ENCODE peak calls at places on chromosomes 12 and 14, in four cellular contexts. One of them, this sample, is unnamed.

GRCh38 chr12:65632131-65632855 is 192.0 kb upstream of the HMGA2 start:
- DNase-seq in H1: no peak
- DNase-seq in NT2/D1: no peak
- DNase-seq in GM12878: no peak
- DNase-seq in this sample: no peak

GRCh38 chr12:116087962-116088361 is 189.5 kb downstream of the MED13L start:
- DNase-seq in GM12878: no peak
- DNase-seq in H1: no peak
- DNase-seq in NT2/D1: no peak
- DNase-seq in this sample: no peak

GRCh38 chr12:2287589-2287988 is 234.8 kb downstream of the CACNA1C start:
- DNase-seq in GM12878: no peak
- DNase-seq in H1: no peak
- DNase-seq in NT2/D1: no peak
- DNase-seq in this sample: no peak

GRCh38 chr14:34713681-34714319 is 593 bp downstream of the CFL2 start:
- DNase-seq in H1: no peak
- DNase-seq in NT2/D1: no peak
- DNase-seq in GM12878: no peak
- DNase-seq in this sample: peak

GRCh38 chr14:35385042-35385839 is 19.3 kb downstream of the NFKBIA start:
- DNase-seq in NT2/D1: no peak
- DNase-seq in GM12878: no peak
- DNase-seq in H1: no peak
- DNase-seq in this sample: no peak

GRCh38 chr12:11795910-11796459 is 146.5 kb downstream of the ETV6 start:
- DNase-seq in GM12878: no peak
- DNase-seq in H1: no peak
- DNase-seq in NT2/D1: peak
- DNase-seq in this sample: no peak

GRCh38 chr14:35927727-35928126 is 101.6 kb downstream of the BRMS1L start:
- DNase-seq in NT2/D1: no peak
- DNase-seq in H1: no peak
- DNase-seq in GM12878: no peak
- DNase-seq in this sample: no peak

GRCh38 chr14:32408018-32408417 is 78.9 kb downstream of the AKAP6 start:
- DNase-seq in GM12878: no peak
- DNase-seq in H1: no peak
- DNase-seq in NT2/D1: no peak
- DNase-seq in this sample: no peak

GRCh38 chr14:64756712-64757111 is 52.5 kb downstream of the PLEKHG3 start:
- DNase-seq in NT2/D1: no peak
- DNase-seq in GM12878: no peak
- DNase-seq in H1: no peak
- DNase-seq in this sample: no peak

GRCh38 chr12:47995976-47996375 is 8.3 kb downstream of the COL2A1 start:
- DNase-seq in GM12878: no peak
- DNase-seq in NT2/D1: no peak
- DNase-seq in H1: no peak
- DNase-seq in this sample: no peak

GRCh38 chr12:104510145-104510872 is 53.6 kb downstream of the CHST11 start:
- DNase-seq in H1: no peak
- DNase-seq in GM12878: no peak
- DNase-seq in NT2/D1: no peak
- DNase-seq in this sample: no peak

GRCh38 chr14:55518391-55518790 is 61.6 kb upstream of the KTN1 start:
- DNase-seq in H1: no peak
- DNase-seq in GM12878: no peak
- DNase-seq in NT2/D1: no peak
- DNase-seq in this sample: no peak

GRCh38 chr12:26276709-26277108 is 81.3 kb downstream of the SSPN start:
- DNase-seq in GM12878: no peak
- DNase-seq in H1: no peak
- DNase-seq in NT2/D1: no peak
- DNase-seq in this sample: no peak

GRCh38 chr12:26273811-26274210 is 78.4 kb downstream of the SSPN start:
- DNase-seq in H1: no peak
- DNase-seq in GM12878: no peak
- DNase-seq in NT2/D1: peak
- DNase-seq in this sample: peak

GRCh38 chr12:26275313-26276257 is 80.2 kb downstream of the SSPN start:
- DNase-seq in GM12878: no peak
- DNase-seq in NT2/D1: no peak
- DNase-seq in H1: no peak
- DNase-seq in this sample: no peak

GRCh38 chr12:26271889-26272492 is 76.6 kb downstream of the SSPN start:
- DNase-seq in H1: no peak
- DNase-seq in GM12878: peak
- DNase-seq in NT2/D1: no peak
- DNase-seq in this sample: no peak

DNA sequence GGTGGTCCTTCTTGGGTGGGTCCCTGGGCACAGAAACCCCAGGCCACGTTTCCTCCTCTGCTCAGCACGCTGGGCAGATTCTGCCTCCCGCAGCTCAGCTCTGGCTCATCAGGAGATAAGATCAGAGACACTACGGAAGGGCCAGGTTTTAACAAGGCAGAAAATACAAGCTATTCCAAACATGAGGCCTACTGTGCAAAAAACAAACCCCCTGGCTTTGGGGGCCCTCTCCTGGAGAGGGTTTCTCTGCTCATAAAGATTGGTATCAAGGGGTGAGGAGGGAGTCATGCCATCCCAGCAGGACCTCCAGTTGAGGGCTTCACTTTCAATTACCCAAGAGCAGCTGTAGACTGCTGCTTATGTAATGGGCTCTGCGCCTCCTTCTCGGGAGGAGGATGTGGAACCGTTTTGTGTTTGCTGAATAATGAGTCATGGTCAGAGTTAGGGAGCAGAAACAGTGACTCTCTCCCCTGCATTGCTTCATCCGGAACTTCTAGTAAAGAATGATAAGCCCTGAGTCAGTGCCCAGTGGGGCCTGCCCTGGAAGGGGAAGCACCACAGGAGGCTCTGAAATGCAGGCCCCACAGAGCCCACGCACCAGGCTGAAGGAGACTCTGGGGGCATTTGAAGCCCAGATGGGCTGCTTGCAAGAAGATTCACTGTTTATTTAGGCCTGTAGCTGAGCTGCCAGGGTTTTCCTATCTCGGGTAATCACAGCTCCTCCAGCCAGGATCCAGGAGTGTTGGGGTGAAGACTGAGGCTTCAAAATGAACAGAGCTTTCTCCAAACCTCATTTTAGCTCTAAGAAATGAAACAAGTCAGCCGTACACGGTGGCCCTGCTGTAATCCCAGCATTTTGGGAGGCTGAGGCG is 79.3 kb downstream of the SSPN start:
- DNase-seq in H1: no peak
- DNase-seq in NT2/D1: peak
- DNase-seq in GM12878: peak
- DNase-seq in this sample: peak
- TF ChIP-seq SUZ12 in H1: no peak
- TF ChIP-seq SUZ12 in NT2/D1: no peak
- TF ChIP-seq SUZ12 in GM12878: no peak
- TF ChIP-seq SUZ12 in this sample: no peak

DNA sequence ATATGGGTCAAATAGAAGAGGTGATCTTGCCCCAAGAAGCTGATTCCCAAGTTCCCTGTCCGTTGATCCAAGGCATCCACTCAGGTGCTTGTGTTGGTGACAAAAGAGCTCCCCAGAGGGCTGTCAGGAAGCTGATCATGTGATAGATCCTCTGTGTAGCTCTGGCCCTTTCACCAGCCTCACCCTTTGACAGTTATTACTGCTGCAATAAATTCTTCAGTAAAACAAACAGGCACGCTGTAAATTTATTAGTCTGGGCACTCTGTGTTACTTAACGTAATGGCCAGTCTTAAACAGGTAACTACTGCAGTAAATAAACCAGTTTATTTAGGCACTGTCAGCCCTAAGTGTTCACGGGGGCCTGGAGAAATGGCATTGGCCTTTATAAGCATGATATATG is 473.9 kb downstream of the BCL11B start:
- DNase-seq in NT2/D1: no peak
- DNase-seq in H1: no peak
- DNase-seq in GM12878: no peak
- DNase-seq in this sample: peak
- TF ChIP-seq SUZ12 in NT2/D1: no peak
- TF ChIP-seq SUZ12 in H1: no peak
- TF ChIP-seq SUZ12 in GM12878: no peak
- TF ChIP-seq SUZ12 in this sample: no peak

DNA sequence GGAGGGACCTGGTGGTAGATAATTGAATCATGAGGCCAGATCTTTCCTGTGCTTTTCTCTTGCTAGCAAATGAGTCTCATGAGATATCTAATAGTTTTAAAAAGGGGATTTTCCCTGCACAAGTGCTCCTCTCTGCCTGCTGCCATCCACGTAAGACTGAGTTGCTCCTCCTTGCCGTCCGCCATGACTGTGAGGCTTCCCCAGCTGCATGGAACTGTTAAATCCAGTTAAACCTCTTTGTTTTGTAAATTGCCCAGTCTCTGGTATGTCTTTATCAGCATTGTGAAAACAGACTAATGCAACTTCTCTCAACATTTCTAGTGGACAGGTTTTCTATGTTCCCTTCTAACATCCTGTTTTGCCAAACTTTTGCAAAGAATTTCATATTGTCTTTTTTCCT is 70.6 kb downstream of the RCOR1 start:
- DNase-seq in GM12878: no peak
- DNase-seq in NT2/D1: peak
- DNase-seq in H1: no peak
- DNase-seq in this sample: no peak
- TF ChIP-seq SUZ12 in GM12878: no peak
- TF ChIP-seq SUZ12 in NT2/D1: no peak
- TF ChIP-seq SUZ12 in H1: no peak
- TF ChIP-seq SUZ12 in this sample: no peak

DNA sequence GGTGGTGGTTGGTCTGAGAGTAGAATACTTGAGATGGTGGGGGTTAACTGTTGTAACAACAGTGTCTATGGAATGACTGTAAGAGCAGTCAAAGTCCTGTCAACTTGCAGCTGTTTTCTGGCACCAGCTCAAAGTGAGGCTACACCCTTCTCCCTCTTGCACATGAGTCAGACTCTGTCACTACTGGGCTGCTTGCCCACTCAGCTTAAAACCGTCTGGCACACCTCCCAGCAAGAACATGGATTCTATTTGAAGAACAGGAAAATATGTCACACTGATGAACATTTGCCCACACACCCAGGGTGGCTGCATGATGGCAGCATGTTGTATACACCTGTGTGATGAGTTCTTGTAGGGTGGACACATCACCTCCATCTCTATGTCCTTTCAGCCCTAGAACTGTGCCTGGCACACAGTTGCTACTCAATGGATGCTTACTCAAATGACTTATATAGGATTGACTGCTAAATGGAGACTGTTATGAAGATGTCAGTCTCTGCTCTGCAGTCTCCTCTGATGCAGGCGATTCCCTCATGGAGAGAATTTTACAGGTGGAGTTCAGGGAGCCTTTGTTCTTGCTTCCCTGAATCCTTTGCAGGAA is 19.3 kb upstream of the SERPINA6 start:
- DNase-seq in NT2/D1: no peak
- DNase-seq in H1: no peak
- DNase-seq in GM12878: no peak
- DNase-seq in this sample: no peak
- TF ChIP-seq SUZ12 in NT2/D1: no peak
- TF ChIP-seq SUZ12 in H1: no peak
- TF ChIP-seq SUZ12 in GM12878: no peak
- TF ChIP-seq SUZ12 in this sample: no peak

GRCh38 chr12:118432812-118433540 is 56.6 kb downstream of the SUDS3 start:
- DNase-seq in H1: no peak
- DNase-seq in GM12878: no peak
- DNase-seq in NT2/D1: no peak
- DNase-seq in this sample: no peak

GRCh38 chr12:118430516-118430915 is 54.2 kb downstream of the SUDS3 start:
- DNase-seq in NT2/D1: no peak
- DNase-seq in GM12878: no peak
- DNase-seq in H1: no peak
- DNase-seq in this sample: no peak

GRCh38 chr12:118439068-118439467 is 62.7 kb downstream of the SUDS3 start:
- DNase-seq in GM12878: no peak
- DNase-seq in NT2/D1: no peak
- DNase-seq in H1: no peak
- DNase-seq in this sample: no peak

GRCh38 chr12:118436986-118437385 is 60.6 kb downstream of the SUDS3 start:
- DNase-seq in GM12878: no peak
- DNase-seq in NT2/D1: no peak
- DNase-seq in H1: no peak
- DNase-seq in this sample: no peak

DNA sequence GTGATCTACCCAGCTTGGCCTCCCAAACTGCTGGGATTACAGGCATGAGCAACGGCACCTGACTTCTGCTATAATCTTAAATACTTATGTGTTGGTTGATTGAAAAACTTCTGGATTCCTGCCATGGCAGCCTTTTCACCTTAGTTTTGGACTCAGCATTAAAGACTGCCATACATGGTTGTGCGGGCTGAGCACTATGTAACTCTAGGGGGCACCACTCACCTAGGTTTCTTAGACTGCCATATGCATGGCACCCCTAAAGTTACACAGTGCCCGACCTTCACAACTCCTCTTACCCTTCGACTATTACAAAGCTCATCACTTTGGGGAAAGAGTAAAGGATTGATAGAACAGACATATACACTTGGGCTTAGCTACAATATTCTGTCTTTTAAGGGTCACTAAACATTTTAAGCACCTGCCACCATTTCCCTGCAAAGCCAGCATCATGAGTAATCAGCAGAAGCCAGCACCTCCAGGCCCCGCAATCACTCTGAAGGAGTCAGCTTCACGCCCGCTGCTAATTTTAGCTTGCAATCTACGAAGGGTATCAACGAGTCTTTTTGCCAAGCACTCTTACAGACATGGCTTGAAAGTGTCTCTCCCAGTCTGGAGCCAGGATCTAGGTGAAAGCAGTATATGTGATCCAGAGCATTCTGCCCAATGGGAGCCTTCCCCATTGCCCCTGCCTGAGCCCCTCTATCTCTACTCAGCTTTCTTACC is 59.8 kb downstream of the SUDS3 start:
- DNase-seq in NT2/D1: peak
- DNase-seq in GM12878: no peak
- DNase-seq in H1: peak
- DNase-seq in this sample: no peak
- TF ChIP-seq SUZ12 in NT2/D1: no peak
- TF ChIP-seq SUZ12 in GM12878: no peak
- TF ChIP-seq SUZ12 in H1: no peak
- TF ChIP-seq SUZ12 in this sample: no peak

GRCh38 chr12:120257041-120257821 is 8.3 kb downstream of the PXN start:
- DNase-seq in NT2/D1: no peak
- DNase-seq in H1: no peak
- DNase-seq in GM12878: no peak
- DNase-seq in this sample: no peak
- TF ChIP-seq SUZ12 in NT2/D1: no peak
- TF ChIP-seq SUZ12 in H1: no peak
- TF ChIP-seq SUZ12 in GM12878: no peak
- TF ChIP-seq SUZ12 in this sample: no peak

GRCh38 chr12:40152783-40153383 is 47.0 kb upstream of the SLC2A13 start:
- DNase-seq in NT2/D1: peak
- DNase-seq in GM12878: no peak
- DNase-seq in H1: peak
- DNase-seq in this sample: peak
- TF ChIP-seq SUZ12 in NT2/D1: no peak
- TF ChIP-seq SUZ12 in GM12878: no peak
- TF ChIP-seq SUZ12 in H1: no peak
- TF ChIP-seq SUZ12 in this sample: no peak

GRCh38 chr12:94762259-94762942 is 112.0 kb upstream of the TMCC3 start:
- DNase-seq in NT2/D1: no peak
- DNase-seq in GM12878: peak
- DNase-seq in H1: no peak
- DNase-seq in this sample: no peak
- TF ChIP-seq SUZ12 in NT2/D1: no peak
- TF ChIP-seq SUZ12 in GM12878: no peak
- TF ChIP-seq SUZ12 in H1: no peak
- TF ChIP-seq SUZ12 in this sample: no peak